ENCODE peak calls at places on chromosomes 12 and 14, in ten cellular contexts. One of them, this sample, is unnamed.
A peak's percentile ranks its signal among the peaks of the same experiment; 100 is the strongest.

GRCh38 chr12:50614167-50614762 is 109.5 kb downstream of the DIP2B start:
- DNase-seq in AG10803: peak; percentile 54
- DNase-seq in T-cell: no peak
- DNase-seq in nucleus accumbens: no peak
- DNase-seq in T-helper 1 cell: no peak
- DNase-seq in putamen: no peak
- DNase-seq in GM03348: peak; percentile 28
- DNase-seq in breast epithelium: no peak
- DNase-seq in Jurkat, Clone E6-1: no peak
- DNase-seq in activated naive CD8-positive, alpha-beta T cell treated with anti-CD3 and anti-CD28 coated beads, Interleukin-2, amount 50 U/mL, for 24 hours: no peak
- DNase-seq in this sample: no peak

GRCh38 chr14:92352158-92352985 is 29.4 kb downstream of the SLC24A4 start:
- DNase-seq in nucleus accumbens: no peak
- DNase-seq in AG10803: peak; percentile 18
- DNase-seq in T-helper 1 cell: peak; percentile 58
- DNase-seq in Jurkat, Clone E6-1: peak; percentile 43
- DNase-seq in putamen: no peak
- DNase-seq in T-cell: no peak
- DNase-seq in GM03348: peak; percentile 25
- DNase-seq in activated naive CD8-positive, alpha-beta T cell treated with anti-CD3 and anti-CD28 coated beads, Interleukin-2, amount 50 U/mL, for 24 hours: peak; percentile 50
- DNase-seq in breast epithelium: no peak
- DNase-seq in this sample: no peak

GRCh38 chr14:104754213-104754851 is 1.4 kb downstream of the SIVA1 start:
- DNase-seq in breast epithelium: no peak
- DNase-seq in putamen: no peak
- DNase-seq in GM03348: no peak
- DNase-seq in T-helper 1 cell: no peak
- DNase-seq in nucleus accumbens: no peak
- DNase-seq in AG10803: no peak
- DNase-seq in activated naive CD8-positive, alpha-beta T cell treated with anti-CD3 and anti-CD28 coated beads, Interleukin-2, amount 50 U/mL, for 24 hours: no peak
- DNase-seq in Jurkat, Clone E6-1: no peak
- DNase-seq in T-cell: no peak
- DNase-seq in this sample: peak; percentile 26

GRCh38 chr14:48614003-48614402 is 938.6 kb upstream of the MDGA2 start:
- DNase-seq in AG10803: no peak
- DNase-seq in nucleus accumbens: no peak
- DNase-seq in Jurkat, Clone E6-1: no peak
- DNase-seq in GM03348: no peak
- DNase-seq in activated naive CD8-positive, alpha-beta T cell treated with anti-CD3 and anti-CD28 coated beads, Interleukin-2, amount 50 U/mL, for 24 hours: no peak
- DNase-seq in putamen: no peak
- DNase-seq in T-cell: no peak
- DNase-seq in breast epithelium: no peak
- DNase-seq in T-helper 1 cell: no peak
- DNase-seq in this sample: no peak

GRCh38 chr14:28381656-28382055 is 384.9 kb upstream of the FOXG1 start:
- DNase-seq in putamen: no peak
- DNase-seq in T-helper 1 cell: no peak
- DNase-seq in T-cell: no peak
- DNase-seq in Jurkat, Clone E6-1: no peak
- DNase-seq in activated naive CD8-positive, alpha-beta T cell treated with anti-CD3 and anti-CD28 coated beads, Interleukin-2, amount 50 U/mL, for 24 hours: no peak
- DNase-seq in nucleus accumbens: no peak
- DNase-seq in breast epithelium: no peak
- DNase-seq in AG10803: no peak
- DNase-seq in GM03348: no peak
- DNase-seq in this sample: no peak

GRCh38 chr12:539540-540310 is 80.0 kb downstream of the B4GALNT3 start:
- DNase-seq in GM03348: no peak
- DNase-seq in nucleus accumbens: no peak
- DNase-seq in AG10803: no peak
- DNase-seq in Jurkat, Clone E6-1: no peak
- DNase-seq in activated naive CD8-positive, alpha-beta T cell treated with anti-CD3 and anti-CD28 coated beads, Interleukin-2, amount 50 U/mL, for 24 hours: no peak
- DNase-seq in T-helper 1 cell: no peak
- DNase-seq in T-cell: no peak
- DNase-seq in putamen: no peak
- DNase-seq in breast epithelium: no peak
- DNase-seq in this sample: peak; percentile 54

GRCh38 chr14:99564256-99564902 is 39.6 kb downstream of the CCDC85C start:
- DNase-seq in nucleus accumbens: no peak
- DNase-seq in breast epithelium: no peak
- DNase-seq in Jurkat, Clone E6-1: no peak
- DNase-seq in T-cell: no peak
- DNase-seq in putamen: peak; percentile 57
- DNase-seq in activated naive CD8-positive, alpha-beta T cell treated with anti-CD3 and anti-CD28 coated beads, Interleukin-2, amount 50 U/mL, for 24 hours: no peak
- DNase-seq in T-helper 1 cell: no peak
- DNase-seq in GM03348: peak; percentile 30
- DNase-seq in AG10803: peak; percentile 72
- DNase-seq in this sample: peak; percentile 90

GRCh38 chr14:46686652-46687051 is 35.1 kb upstream of the RPL10L start:
- DNase-seq in putamen: no peak
- DNase-seq in GM03348: no peak
- DNase-seq in nucleus accumbens: no peak
- DNase-seq in T-cell: no peak
- DNase-seq in activated naive CD8-positive, alpha-beta T cell treated with anti-CD3 and anti-CD28 coated beads, Interleukin-2, amount 50 U/mL, for 24 hours: no peak
- DNase-seq in breast epithelium: no peak
- DNase-seq in Jurkat, Clone E6-1: no peak
- DNase-seq in T-helper 1 cell: no peak
- DNase-seq in AG10803: no peak
- DNase-seq in this sample: no peak

GRCh38 chr12:92570056-92570753 is 132.6 kb upstream of the PLEKHG7 start:
- DNase-seq in GM03348: peak; percentile 67
- DNase-seq in breast epithelium: no peak
- DNase-seq in nucleus accumbens: peak; percentile 18
- DNase-seq in activated naive CD8-positive, alpha-beta T cell treated with anti-CD3 and anti-CD28 coated beads, Interleukin-2, amount 50 U/mL, for 24 hours: no peak
- DNase-seq in Jurkat, Clone E6-1: peak; percentile 58
- DNase-seq in T-helper 1 cell: peak; percentile 68
- DNase-seq in AG10803: peak; percentile 82
- DNase-seq in putamen: peak; percentile 84
- DNase-seq in T-cell: peak; percentile 44
- DNase-seq in this sample: no peak

GRCh38 chr12:92403210-92404175 is 257.8 kb upstream of the BTG1 start:
- DNase-seq in AG10803: no peak
- DNase-seq in T-helper 1 cell: peak; percentile 95
- DNase-seq in activated naive CD8-positive, alpha-beta T cell treated with anti-CD3 and anti-CD28 coated beads, Interleukin-2, amount 50 U/mL, for 24 hours: peak; percentile 52
- DNase-seq in Jurkat, Clone E6-1: peak; percentile 93
- DNase-seq in nucleus accumbens: no peak
- DNase-seq in putamen: no peak
- DNase-seq in GM03348: no peak
- DNase-seq in breast epithelium: no peak
- DNase-seq in T-cell: peak; percentile 82
- DNase-seq in this sample: no peak

GRCh38 chr12:101490286-101490920 is 15.3 kb downstream of the SPIC start:
- DNase-seq in Jurkat, Clone E6-1: peak; percentile 24
- DNase-seq in T-helper 1 cell: peak; percentile 7
- DNase-seq in nucleus accumbens: no peak
- DNase-seq in putamen: no peak
- DNase-seq in GM03348: no peak
- DNase-seq in breast epithelium: no peak
- DNase-seq in T-cell: no peak
- DNase-seq in AG10803: no peak
- DNase-seq in activated naive CD8-positive, alpha-beta T cell treated with anti-CD3 and anti-CD28 coated beads, Interleukin-2, amount 50 U/mL, for 24 hours: peak; percentile 3
- DNase-seq in this sample: no peak

GRCh38 chr14:80764496-80764895 is 177.0 kb downstream of the CEP128 start:
- DNase-seq in activated naive CD8-positive, alpha-beta T cell treated with anti-CD3 and anti-CD28 coated beads, Interleukin-2, amount 50 U/mL, for 24 hours: no peak
- DNase-seq in nucleus accumbens: no peak
- DNase-seq in T-helper 1 cell: no peak
- DNase-seq in GM03348: no peak
- DNase-seq in putamen: no peak
- DNase-seq in Jurkat, Clone E6-1: no peak
- DNase-seq in AG10803: no peak
- DNase-seq in T-cell: no peak
- DNase-seq in breast epithelium: no peak
- DNase-seq in this sample: no peak

GRCh38 chr12:179131-179884 is 34.6 kb downstream of the SLC6A12 start:
- DNase-seq in putamen: no peak
- DNase-seq in Jurkat, Clone E6-1: no peak
- DNase-seq in GM03348: no peak
- DNase-seq in activated naive CD8-positive, alpha-beta T cell treated with anti-CD3 and anti-CD28 coated beads, Interleukin-2, amount 50 U/mL, for 24 hours: no peak
- DNase-seq in T-cell: no peak
- DNase-seq in AG10803: no peak
- DNase-seq in T-helper 1 cell: no peak
- DNase-seq in breast epithelium: no peak
- DNase-seq in nucleus accumbens: no peak
- DNase-seq in this sample: no peak

GRCh38 chr14:65318636-65319506 is 93.7 kb upstream of the FUT8 start:
- DNase-seq in GM03348: no peak
- DNase-seq in nucleus accumbens: no peak
- DNase-seq in breast epithelium: no peak
- DNase-seq in T-helper 1 cell: no peak
- DNase-seq in Jurkat, Clone E6-1: no peak
- DNase-seq in putamen: no peak
- DNase-seq in T-cell: no peak
- DNase-seq in activated naive CD8-positive, alpha-beta T cell treated with anti-CD3 and anti-CD28 coated beads, Interleukin-2, amount 50 U/mL, for 24 hours: no peak
- DNase-seq in AG10803: no peak
- DNase-seq in this sample: no peak

GRCh38 chr12:102990419-102990818 is 32.9 kb downstream of the ASCL1 start:
- DNase-seq in GM03348: no peak
- DNase-seq in AG10803: no peak
- DNase-seq in T-cell: no peak
- DNase-seq in breast epithelium: no peak
- DNase-seq in putamen: no peak
- DNase-seq in nucleus accumbens: no peak
- DNase-seq in T-helper 1 cell: no peak
- DNase-seq in activated naive CD8-positive, alpha-beta T cell treated with anti-CD3 and anti-CD28 coated beads, Interleukin-2, amount 50 U/mL, for 24 hours: no peak
- DNase-seq in Jurkat, Clone E6-1: no peak
- DNase-seq in this sample: no peak

GRCh38 chr12:124745891-124746570 is 117.6 kb downstream of the SCARB1 start:
- DNase-seq in nucleus accumbens: peak; percentile 96
- DNase-seq in AG10803: peak; percentile 97
- DNase-seq in Jurkat, Clone E6-1: no peak
- DNase-seq in putamen: peak; percentile 98
- DNase-seq in T-cell: no peak
- DNase-seq in GM03348: peak; percentile 96
- DNase-seq in activated naive CD8-positive, alpha-beta T cell treated with anti-CD3 and anti-CD28 coated beads, Interleukin-2, amount 50 U/mL, for 24 hours: peak; percentile 29
- DNase-seq in breast epithelium: peak; percentile 92
- DNase-seq in T-helper 1 cell: no peak
- DNase-seq in this sample: peak; percentile 98

GRCh38 chr14:24339284-24340151 is at the start of gene RIPK3:
- DNase-seq in T-cell: peak; percentile 68
- DNase-seq in putamen: no peak
- DNase-seq in breast epithelium: no peak
- DNase-seq in Jurkat, Clone E6-1: peak; percentile 29
- DNase-seq in GM03348: no peak
- DNase-seq in T-helper 1 cell: peak; percentile 71
- DNase-seq in AG10803: no peak
- DNase-seq in nucleus accumbens: no peak
- DNase-seq in activated naive CD8-positive, alpha-beta T cell treated with anti-CD3 and anti-CD28 coated beads, Interleukin-2, amount 50 U/mL, for 24 hours: peak; percentile 67
- DNase-seq in this sample: peak; percentile 85

GRCh38 chr12:26938660-26939185 is 453 bp downstream of the FGFR1OP2 start:
- DNase-seq in Jurkat, Clone E6-1: no peak
- DNase-seq in T-helper 1 cell: no peak
- DNase-seq in activated naive CD8-positive, alpha-beta T cell treated with anti-CD3 and anti-CD28 coated beads, Interleukin-2, amount 50 U/mL, for 24 hours: no peak
- DNase-seq in AG10803: no peak
- DNase-seq in breast epithelium: no peak
- DNase-seq in T-cell: no peak
- DNase-seq in GM03348: peak; percentile 38
- DNase-seq in putamen: no peak
- DNase-seq in nucleus accumbens: no peak
- DNase-seq in this sample: peak; percentile 44

GRCh38 chr12:66035289-66035961 is 95.1 kb downstream of the LLPH start:
- DNase-seq in putamen: no peak
- DNase-seq in T-cell: no peak
- DNase-seq in AG10803: peak; percentile 60
- DNase-seq in T-helper 1 cell: no peak
- DNase-seq in breast epithelium: no peak
- DNase-seq in activated naive CD8-positive, alpha-beta T cell treated with anti-CD3 and anti-CD28 coated beads, Interleukin-2, amount 50 U/mL, for 24 hours: no peak
- DNase-seq in GM03348: peak; percentile 47
- DNase-seq in nucleus accumbens: no peak
- DNase-seq in Jurkat, Clone E6-1: peak; percentile 15
- DNase-seq in this sample: no peak

This sample was measured in osteoblast.